ENCODE peak calls at places on chromosome 20, in four cellular contexts. V, Z, S and Q are unnamed samples.

GRCh38 chr20:45374966-45375365 is 3.2 kb downstream of the TP53TG5 start:
- DNase-seq in V (no peak), Z (no peak), S (no peak), Q (no peak)

GRCh38 chr20:46627251-46627650 is 24.0 kb downstream of the SLC13A3 start:
- DNase-seq in V (no peak), Z (no peak), S (no peak), Q (no peak)

GRCh38 chr20:32067234-32067821 is 15.3 kb downstream of the HCK start:
- DNase-seq in V (no peak), Z (peak), S (no peak), Q (no peak)

GRCh38 chr20:56779452-56780143 is 150.5 kb downstream of the TFAP2C start:
- DNase-seq in V (no peak), Z (no peak), S (peak), Q (peak)

GRCh38 chr20:61389077-61389476 is 137.0 kb downstream of the CDH4 start:
- DNase-seq in V (no peak), Z (no peak), S (no peak), Q (no peak)

GRCh38 chr20:37870294-37870693 is 32.6 kb upstream of the VSTM2L start:
- DNase-seq in V (no peak), Z (no peak), S (no peak), Q (no peak)

GRCh38 chr20:2118783-2119182 is 17.2 kb downstream of the STK35 start:
- DNase-seq in V (no peak), Z (no peak), S (no peak), Q (no peak)

GRCh38 chr20:15060265-15061060 is 723.1 kb upstream of the FLRT3 start:
- DNase-seq in V (no peak), Z (no peak), S (no peak), Q (no peak)

DNA sequence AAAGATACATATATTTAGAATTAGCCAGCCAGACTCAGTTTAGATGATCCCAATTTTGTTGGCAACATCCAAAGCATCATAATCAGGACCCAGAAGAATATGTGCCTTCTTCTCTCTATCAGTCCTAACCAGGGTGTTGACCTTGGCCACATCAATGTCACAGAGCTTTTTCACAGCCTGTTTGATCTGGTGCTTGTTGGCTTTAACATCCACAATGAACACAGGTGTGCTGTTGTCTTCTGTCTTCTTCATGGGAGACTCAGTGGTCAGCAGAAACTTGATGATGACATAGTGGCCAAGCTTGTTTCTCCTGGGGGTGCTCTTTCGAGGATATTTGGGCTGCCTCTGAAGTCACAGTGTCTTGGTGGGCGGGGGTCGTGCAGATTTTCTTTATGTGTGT is 84.9 kb downstream of the MKKS start:
- DNase-seq in V (no peak), Z (no peak), S (no peak), Q (no peak)
- H4K5ac ChIP-seq in V (no peak), Z (no peak), S (no peak), Q (no peak)

GRCh38 chr20:59439243-59439642 is 138.8 kb downstream of the EDN3 start:
- DNase-seq in V (no peak), Z (no peak), S (no peak), Q (no peak)
- H4K5ac ChIP-seq in V (no peak), Z (no peak), S (no peak), Q (no peak)

DNA sequence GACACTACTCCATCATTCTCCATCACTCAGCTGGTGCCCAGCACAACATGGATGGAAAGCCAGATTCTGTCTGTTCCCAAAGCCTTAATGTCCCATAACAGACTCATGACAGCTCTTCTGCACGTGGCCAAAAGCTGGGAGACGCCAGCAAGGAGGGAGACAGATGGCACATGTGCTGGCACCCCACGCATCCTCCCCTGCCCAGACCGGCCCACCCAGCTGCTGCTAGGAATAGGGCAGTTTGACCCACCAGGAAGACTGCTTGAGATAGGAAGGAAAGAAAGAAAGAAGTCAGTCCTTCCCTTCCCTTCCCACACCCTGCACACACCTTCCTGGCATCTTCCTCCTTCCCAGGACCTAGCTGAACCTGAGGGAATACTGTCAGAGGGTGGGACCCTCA is 96.2 kb downstream of the PREX1 start:
- DNase-seq in V (no peak), Z (no peak), S (no peak), Q (no peak)
- H4K5ac ChIP-seq in V (no peak), Z (no peak), S (no peak), Q (no peak)

GRCh38 chr20:62481441-62482135 is 5.8 kb upstream of the GATA5 start:
- DNase-seq in V (no peak), Z (no peak), S (no peak), Q (no peak)
- H4K5ac ChIP-seq in V (no peak), Z (no peak), S (no peak), Q (no peak)

GRCh38 chr20:36121981-36122930 is 32.3 kb upstream of the EPB41L1 start:
- DNase-seq in V (no peak), Z (no peak), S (no peak), Q (peak)

GRCh38 chr20:36119537-36119936 is 35.0 kb upstream of the EPB41L1 start:
- DNase-seq in V (no peak), Z (no peak), S (no peak), Q (no peak)

GRCh38 chr20:36120241-36120640 is 34.3 kb upstream of the EPB41L1 start:
- DNase-seq in V (no peak), Z (no peak), S (no peak), Q (no peak)

GRCh38 chr20:36120991-36121390 is 33.5 kb upstream of the EPB41L1 start:
- DNase-seq in V (no peak), Z (no peak), S (no peak), Q (no peak)

GRCh38 chr20:36122931-36123288 is 31.6 kb upstream of the EPB41L1 start:
- DNase-seq in V (no peak), Z (no peak), S (no peak), Q (no peak)
- H4K5ac ChIP-seq in V (no peak), Z (no peak), S (no peak), Q (no peak)

DNA sequence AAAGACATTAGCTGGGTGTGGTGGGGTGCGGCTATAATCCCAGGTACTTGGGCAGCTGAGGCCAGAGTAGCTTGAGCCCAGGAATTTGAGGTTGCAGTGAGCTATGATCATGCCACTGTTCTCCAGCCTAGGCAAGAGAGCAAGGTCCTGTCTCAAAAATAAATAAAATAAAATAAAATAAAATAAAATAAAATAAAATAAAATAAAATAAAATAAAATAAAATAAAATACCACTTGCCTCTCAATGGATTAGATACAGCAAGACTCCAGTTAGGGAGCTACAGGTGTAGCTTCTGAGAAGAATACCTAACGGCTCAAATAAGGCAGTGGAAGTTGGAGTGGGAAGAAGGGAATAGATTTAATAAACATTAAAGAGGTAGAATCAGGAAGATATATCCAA is 13.7 kb upstream of the PAK5 start:
- DNase-seq in V (no peak), Z (no peak), S (no peak), Q (no peak)
- H4K5ac ChIP-seq in V (no peak), Z (no peak), S (no peak), Q (no peak)

GRCh38 chr20:48339986-48340884 is 487.6 kb downstream of the PREX1 start:
- DNase-seq in V (no peak), Z (no peak), S (no peak), Q (no peak)
- H4K5ac ChIP-seq in V (no peak), Z (no peak), S (no peak), Q (no peak)

GRCh38 chr20:49532285-49532946 is 35.5 kb downstream of the PTGIS start:
- DNase-seq in V (no peak), Z (no peak), S (no peak), Q (no peak)
- H4K5ac ChIP-seq in V (no peak), Z (no peak), S (no peak), Q (no peak)

GRCh38 chr20:43477193-43477592 is 19.5 kb downstream of the SRSF6 start:
- DNase-seq in V (no peak), Z (no peak), S (no peak), Q (no peak)
- H4K5ac ChIP-seq in V (no peak), Z (no peak), S (no peak), Q (no peak)

GRCh38 chr20:63009044-63009961 is 2.5 kb upstream of the BHLHE23 start:
- DNase-seq in V (no peak), Z (peak), S (peak), Q (peak)
- H4K5ac ChIP-seq in V (no peak), Z (no peak), S (no peak), Q (no peak)